ENCODE peak calls at places on chromosomes 12 and 14, in nine cellular contexts. One of them, this sample, is unnamed.

GRCh38 chr14:79596531-79596930 is 614.8 kb downstream of the DIO2 start:
- DNase-seq in IMR-90: peak; percentile 88
- DNase-seq in HCT116: no peak
- DNase-seq in Peyer's patch: no peak
- DNase-seq in heart left ventricle: no peak
- DNase-seq in esophagus squamous epithelium: no peak
- DNase-seq in A549: peak; percentile 47
- DNase-seq in sigmoid colon: no peak
- DNase-seq in transverse colon: no peak
- DNase-seq in this sample: no peak

GRCh38 chr12:85309180-85309579 is 29.2 kb downstream of the ALX1 start:
- DNase-seq in Peyer's patch: no peak
- DNase-seq in HCT116: no peak
- DNase-seq in IMR-90: no peak
- DNase-seq in sigmoid colon: no peak
- DNase-seq in esophagus squamous epithelium: no peak
- DNase-seq in A549: no peak
- DNase-seq in heart left ventricle: no peak
- DNase-seq in transverse colon: no peak
- DNase-seq in this sample: no peak

GRCh38 chr12:62915130-62915529 is 19.8 kb downstream of the PPM1H start:
- DNase-seq in Peyer's patch: no peak
- DNase-seq in transverse colon: no peak
- DNase-seq in IMR-90: no peak
- DNase-seq in HCT116: no peak
- DNase-seq in heart left ventricle: peak; percentile 53
- DNase-seq in esophagus squamous epithelium: no peak
- DNase-seq in sigmoid colon: no peak
- DNase-seq in A549: no peak
- DNase-seq in this sample: no peak

GRCh38 chr12:93109794-93110203 is 180.7 kb upstream of the EEA1 start:
- DNase-seq in IMR-90: no peak
- DNase-seq in sigmoid colon: no peak
- DNase-seq in esophagus squamous epithelium: no peak
- DNase-seq in Peyer's patch: no peak
- DNase-seq in heart left ventricle: no peak
- DNase-seq in transverse colon: no peak
- DNase-seq in A549: no peak
- DNase-seq in HCT116: no peak
- DNase-seq in this sample: no peak

GRCh38 chr12:175250-175649 is 38.7 kb downstream of the SLC6A12 start:
- DNase-seq in A549: no peak
- DNase-seq in HCT116: no peak
- DNase-seq in heart left ventricle: peak; percentile 80
- DNase-seq in IMR-90: no peak
- DNase-seq in Peyer's patch: no peak
- DNase-seq in sigmoid colon: no peak
- DNase-seq in esophagus squamous epithelium: no peak
- DNase-seq in transverse colon: no peak
- DNase-seq in this sample: no peak

GRCh38 chr14:88004637-88005036 is 298 bp upstream of the GPR65 start:
- DNase-seq in HCT116: no peak
- DNase-seq in heart left ventricle: no peak
- DNase-seq in sigmoid colon: no peak
- DNase-seq in transverse colon: no peak
- DNase-seq in esophagus squamous epithelium: no peak
- DNase-seq in Peyer's patch: no peak
- DNase-seq in IMR-90: no peak
- DNase-seq in A549: no peak
- DNase-seq in this sample: no peak

GRCh38 chr12:30507576-30507975 is 188.1 kb downstream of the IPO8 start:
- DNase-seq in heart left ventricle: no peak
- DNase-seq in transverse colon: no peak
- DNase-seq in A549: no peak
- DNase-seq in HCT116: no peak
- DNase-seq in Peyer's patch: no peak
- DNase-seq in esophagus squamous epithelium: no peak
- DNase-seq in IMR-90: no peak
- DNase-seq in sigmoid colon: no peak
- DNase-seq in this sample: no peak

GRCh38 chr12:12686472-12686871 is 9.5 kb downstream of the GPR19 start:
- DNase-seq in IMR-90: no peak
- DNase-seq in Peyer's patch: no peak
- DNase-seq in HCT116: no peak
- DNase-seq in esophagus squamous epithelium: no peak
- DNase-seq in A549: no peak
- DNase-seq in transverse colon: no peak
- DNase-seq in heart left ventricle: no peak
- DNase-seq in sigmoid colon: no peak
- DNase-seq in this sample: no peak

GRCh38 chr12:13289644-13290285 is 93.2 kb downstream of the EMP1 start:
- DNase-seq in Peyer's patch: no peak
- DNase-seq in sigmoid colon: no peak
- DNase-seq in HCT116: no peak
- DNase-seq in transverse colon: no peak
- DNase-seq in IMR-90: no peak
- DNase-seq in A549: no peak
- DNase-seq in esophagus squamous epithelium: no peak
- DNase-seq in heart left ventricle: no peak
- DNase-seq in this sample: no peak

GRCh38 chr12:105748806-105749600 is 389.8 kb downstream of the NUAK1 start:
- DNase-seq in transverse colon: no peak
- DNase-seq in sigmoid colon: no peak
- DNase-seq in HCT116: no peak
- DNase-seq in A549: no peak
- DNase-seq in IMR-90: peak; percentile 74
- DNase-seq in Peyer's patch: no peak
- DNase-seq in heart left ventricle: peak; percentile 36
- DNase-seq in esophagus squamous epithelium: no peak
- DNase-seq in this sample: no peak

GRCh38 chr14:102831163-102831804 is 54.0 kb downstream of the TRAF3 start:
- DNase-seq in transverse colon: no peak
- DNase-seq in A549: no peak
- DNase-seq in esophagus squamous epithelium: no peak
- DNase-seq in IMR-90: no peak
- DNase-seq in Peyer's patch: no peak
- DNase-seq in sigmoid colon: no peak
- DNase-seq in heart left ventricle: no peak
- DNase-seq in HCT116: no peak
- DNase-seq in this sample: no peak

GRCh38 chr12:69405466-69405865 is 45.9 kb downstream of the YEATS4 start:
- DNase-seq in esophagus squamous epithelium: no peak
- DNase-seq in heart left ventricle: no peak
- DNase-seq in sigmoid colon: no peak
- DNase-seq in A549: peak; percentile 95
- DNase-seq in IMR-90: peak; percentile 98
- DNase-seq in HCT116: peak; percentile 84
- DNase-seq in Peyer's patch: no peak
- DNase-seq in transverse colon: no peak
- DNase-seq in this sample: no peak

GRCh38 chr12:54725233-54725843 is 77.2 kb upstream of the DCD start:
- DNase-seq in Peyer's patch: no peak
- DNase-seq in transverse colon: no peak
- DNase-seq in heart left ventricle: no peak
- DNase-seq in HCT116: peak; percentile 48
- DNase-seq in esophagus squamous epithelium: no peak
- DNase-seq in IMR-90: no peak
- DNase-seq in sigmoid colon: no peak
- DNase-seq in A549: peak; percentile 41
- DNase-seq in this sample: no peak

GRCh38 chr14:93970967-93971634 is 5.3 kb downstream of the ASB2 start:
- DNase-seq in HCT116: no peak
- DNase-seq in heart left ventricle: no peak
- DNase-seq in transverse colon: peak; percentile 61
- DNase-seq in esophagus squamous epithelium: no peak
- DNase-seq in Peyer's patch: no peak
- DNase-seq in IMR-90: peak; percentile 18
- DNase-seq in sigmoid colon: no peak
- DNase-seq in A549: no peak
- DNase-seq in this sample: no peak

GRCh38 chr12:2287151-2287550 is 234.4 kb downstream of the CACNA1C start:
- DNase-seq in sigmoid colon: no peak
- DNase-seq in Peyer's patch: no peak
- DNase-seq in esophagus squamous epithelium: no peak
- DNase-seq in IMR-90: no peak
- DNase-seq in HCT116: no peak
- DNase-seq in heart left ventricle: peak; percentile 68
- DNase-seq in transverse colon: no peak
- DNase-seq in A549: no peak
- DNase-seq in this sample: no peak

GRCh38 chr12:89353188-89353822 is 1.0 kb upstream of the DUSP6 start:
- DNase-seq in sigmoid colon: peak; percentile 86
- DNase-seq in IMR-90: peak; percentile 62
- DNase-seq in esophagus squamous epithelium: no peak
- DNase-seq in A549: peak; percentile 88
- DNase-seq in heart left ventricle: peak; percentile 79
- DNase-seq in HCT116: peak; percentile 31
- DNase-seq in transverse colon: peak; percentile 79
- DNase-seq in Peyer's patch: peak; percentile 87
- DNase-seq in this sample: peak; percentile 94
- TF ChIP-seq POLR2A in sigmoid colon: peak; percentile 46
- TF ChIP-seq POLR2A in IMR-90: no peak
- TF ChIP-seq POLR2A in esophagus squamous epithelium: no peak
- TF ChIP-seq POLR2A in A549: no peak
- TF ChIP-seq POLR2A in heart left ventricle: no peak
- TF ChIP-seq POLR2A in HCT116: peak; percentile 84
- TF ChIP-seq POLR2A in transverse colon: no peak
- TF ChIP-seq POLR2A in Peyer's patch: peak; percentile 52
- TF ChIP-seq POLR2A in this sample: no peak

GRCh38 chr12:39621670-39622069 is 2.1 kb upstream of the ABCD2 start:
- DNase-seq in A549: no peak
- DNase-seq in sigmoid colon: no peak
- DNase-seq in IMR-90: no peak
- DNase-seq in heart left ventricle: no peak
- DNase-seq in HCT116: no peak
- DNase-seq in transverse colon: no peak
- DNase-seq in Peyer's patch: no peak
- DNase-seq in esophagus squamous epithelium: no peak
- DNase-seq in this sample: no peak
- H3K4me3 ChIP-seq in A549: no peak overlapping the region
- H3K4me3 ChIP-seq in sigmoid colon: no peak overlapping the region
- H3K4me3 ChIP-seq in IMR-90: no peak overlapping the region
- H3K4me3 ChIP-seq in heart left ventricle: no peak overlapping the region
- H3K4me3 ChIP-seq in HCT116: no peak overlapping the region
- H3K4me3 ChIP-seq in transverse colon: no peak overlapping the region
- H3K4me3 ChIP-seq in Peyer's patch: no peak overlapping the region
- H3K4me3 ChIP-seq in esophagus squamous epithelium: no peak overlapping the region
- H3K4me3 ChIP-seq in this sample: no peak overlapping the region

GRCh38 chr14:24135834-24136683 is at the start of gene PSME1:
- DNase-seq in Peyer's patch: peak; percentile 98
- DNase-seq in HCT116: peak; percentile 71
- DNase-seq in IMR-90: peak; percentile 82
- DNase-seq in A549: peak; percentile 86
- DNase-seq in esophagus squamous epithelium: peak; percentile 57
- DNase-seq in transverse colon: peak; percentile 97
- DNase-seq in heart left ventricle: peak; percentile 96
- DNase-seq in sigmoid colon: peak; percentile 97
- DNase-seq in this sample: peak; percentile 98
- TF ChIP-seq POLR2A in Peyer's patch: peak; percentile 80
- TF ChIP-seq POLR2A in HCT116: peak; percentile 70
- TF ChIP-seq POLR2A in IMR-90: no peak
- TF ChIP-seq POLR2A in A549: peak; percentile 41
- TF ChIP-seq POLR2A in esophagus squamous epithelium: peak; percentile 71
- TF ChIP-seq POLR2A in transverse colon: peak; percentile 63
- TF ChIP-seq POLR2A in heart left ventricle: no peak
- TF ChIP-seq POLR2A in sigmoid colon: no peak
- TF ChIP-seq POLR2A in this sample: no peak

GRCh38 chr14:50726372-50727107 is 58.4 kb upstream of the SAV1 start:
- DNase-seq in HCT116: no peak
- DNase-seq in Peyer's patch: no peak
- DNase-seq in heart left ventricle: no peak
- DNase-seq in IMR-90: peak; percentile 89
- DNase-seq in transverse colon: no peak
- DNase-seq in esophagus squamous epithelium: no peak
- DNase-seq in sigmoid colon: no peak
- DNase-seq in A549: no peak
- DNase-seq in this sample: no peak
- H3K4me3 ChIP-seq in HCT116: no peak overlapping the region
- H3K4me3 ChIP-seq in Peyer's patch: no peak overlapping the region
- H3K4me3 ChIP-seq in heart left ventricle: no peak overlapping the region
- H3K4me3 ChIP-seq in IMR-90: no peak overlapping the region
- H3K4me3 ChIP-seq in transverse colon: no peak overlapping the region
- H3K4me3 ChIP-seq in esophagus squamous epithelium: no peak overlapping the region
- H3K4me3 ChIP-seq in sigmoid colon: no peak overlapping the region
- H3K4me3 ChIP-seq in A549: no peak overlapping the region
- H3K4me3 ChIP-seq in this sample: no peak overlapping the region

DNA sequence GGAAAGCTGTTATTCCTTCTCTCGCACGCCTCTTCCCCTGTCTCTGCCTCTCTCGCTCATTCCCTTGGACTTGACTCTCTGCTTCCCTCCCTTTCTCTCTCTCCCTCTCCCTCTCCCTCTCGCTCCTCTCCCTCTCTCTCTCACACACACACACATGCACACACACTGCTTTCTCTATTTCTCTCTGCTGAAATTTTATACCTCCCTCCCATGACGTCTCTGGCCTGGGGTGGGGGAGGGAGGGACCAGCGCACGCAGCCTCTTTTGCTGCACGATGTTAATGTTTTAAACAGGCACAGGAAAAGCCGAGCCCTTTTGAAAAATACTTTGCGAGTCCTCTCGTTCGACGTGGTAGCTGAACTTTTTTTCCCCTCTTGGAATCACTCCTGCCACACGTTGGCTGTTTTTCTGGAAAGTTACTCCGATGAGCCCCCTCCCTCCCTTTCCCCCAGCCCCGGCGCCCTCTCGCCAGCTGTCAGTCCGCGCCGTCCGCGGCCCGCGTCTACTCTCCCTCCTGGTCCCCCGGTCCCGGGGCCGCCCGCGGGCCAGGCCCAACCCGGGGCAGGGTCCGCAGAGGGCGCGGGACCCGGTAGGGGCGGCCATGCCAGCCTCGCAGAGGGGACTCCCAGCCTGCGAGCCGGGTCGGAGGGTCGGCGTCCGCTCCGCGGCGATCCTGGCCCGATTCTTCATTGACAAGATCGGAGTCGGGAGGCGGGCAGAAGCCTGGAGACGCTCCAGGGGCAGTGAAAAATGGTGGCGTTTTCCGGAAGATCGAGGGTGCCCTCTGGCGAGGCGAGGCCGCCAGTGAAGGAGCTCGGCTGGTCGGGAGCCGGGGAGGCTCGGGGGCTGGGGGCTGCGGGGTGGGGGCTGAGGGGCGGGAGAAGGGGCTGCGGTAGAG is at the start of gene TGFB3:
- DNase-seq in A549: peak; percentile 73
- DNase-seq in heart left ventricle: peak; percentile 87
- DNase-seq in sigmoid colon: peak; percentile 93
- DNase-seq in esophagus squamous epithelium: no peak
- DNase-seq in HCT116: peak; percentile 51
- DNase-seq in transverse colon: peak; percentile 84
- DNase-seq in IMR-90: peak; percentile 93
- DNase-seq in Peyer's patch: peak; percentile 91
- DNase-seq in this sample: peak; percentile 79
- TF ChIP-seq POLR2A in A549: no peak
- TF ChIP-seq POLR2A in heart left ventricle: no peak
- TF ChIP-seq POLR2A in sigmoid colon: peak; percentile 86
- TF ChIP-seq POLR2A in esophagus squamous epithelium: peak; percentile 56
- TF ChIP-seq POLR2A in HCT116: no peak
- TF ChIP-seq POLR2A in transverse colon: peak; percentile 65
- TF ChIP-seq POLR2A in IMR-90: peak; percentile 75
- TF ChIP-seq POLR2A in Peyer's patch: peak; percentile 48
- TF ChIP-seq POLR2A in this sample: no peak

GRCh38 chr14:104680056-104680805 is 9.2 kb upstream of the INF2 start:
- DNase-seq in IMR-90: peak; percentile 85
- DNase-seq in A549: peak; percentile 83
- DNase-seq in heart left ventricle: no peak
- DNase-seq in esophagus squamous epithelium: no peak
- DNase-seq in sigmoid colon: peak; percentile 79
- DNase-seq in transverse colon: peak; percentile 54
- DNase-seq in HCT116: no peak
- DNase-seq in Peyer's patch: peak; percentile 75
- DNase-seq in this sample: peak; percentile 89
- H3K4me3 ChIP-seq in IMR-90: no peak overlapping the region
- H3K4me3 ChIP-seq in A549: peak overlapping the region; percentile 38
- H3K4me3 ChIP-seq in heart left ventricle: no peak overlapping the region
- H3K4me3 ChIP-seq in esophagus squamous epithelium: no peak overlapping the region
- H3K4me3 ChIP-seq in sigmoid colon: no peak overlapping the region
- H3K4me3 ChIP-seq in transverse colon: no peak overlapping the region
- H3K4me3 ChIP-seq in HCT116: peak overlapping the region; percentile 48
- H3K4me3 ChIP-seq in Peyer's patch: no peak overlapping the region
- H3K4me3 ChIP-seq in this sample: no peak overlapping the region

This sample was measured in lower leg skin.